ENCODE peak calls at places on chromosomes 4 and X, in five cellular contexts. One of them, this sample, is unnamed.

GRCh38 chrX:123873956-123874355 is 14.1 kb downstream of the XIAP start:
- DNase-seq in heart left ventricle: no peak
- DNase-seq in vagina: no peak
- DNase-seq in testis: no peak
- DNase-seq in upper lobe of left lung: no peak
- DNase-seq in this sample: peak; percentile 37

GRCh38 chrX:140360284-140360683 is 144.6 kb downstream of the SOX3 start:
- DNase-seq in heart left ventricle: no peak
- DNase-seq in vagina: no peak
- DNase-seq in testis: no peak
- DNase-seq in upper lobe of left lung: no peak
- DNase-seq in this sample: no peak

GRCh38 chr4:8155660-8156421 is 2.8 kb downstream of the ABLIM2 start:
- DNase-seq in heart left ventricle: no peak
- DNase-seq in vagina: no peak
- DNase-seq in testis: no peak
- DNase-seq in upper lobe of left lung: no peak
- DNase-seq in this sample: no peak

GRCh38 chrX:123962006-123962485 is 540 bp downstream of the STAG2 start:
- DNase-seq in heart left ventricle: no peak
- DNase-seq in vagina: no peak
- DNase-seq in testis: no peak
- DNase-seq in upper lobe of left lung: no peak
- DNase-seq in this sample: no peak

GRCh38 chrX:1536712-1537030 is 314 bp downstream of the P2RY8 start:
- DNase-seq in heart left ventricle: no peak
- DNase-seq in vagina: no peak
- DNase-seq in testis: no peak
- DNase-seq in upper lobe of left lung: no peak
- DNase-seq in this sample: no peak

GRCh38 chr4:122555216-122555615 is 65.7 kb downstream of the IL21 start:
- DNase-seq in heart left ventricle: no peak
- DNase-seq in vagina: no peak
- DNase-seq in testis: no peak
- DNase-seq in upper lobe of left lung: no peak
- DNase-seq in this sample: no peak

GRCh38 chrX:7941390-7942042 is 14.3 kb upstream of the PNPLA4 start:
- DNase-seq in heart left ventricle: no peak
- DNase-seq in vagina: no peak
- DNase-seq in testis: peak; percentile 16
- DNase-seq in upper lobe of left lung: no peak
- DNase-seq in this sample: peak; percentile 14

GRCh38 chr4:153209410-153209809 is 5.2 kb downstream of the TRIM2 start:
- DNase-seq in heart left ventricle: no peak
- DNase-seq in vagina: no peak
- DNase-seq in testis: no peak
- DNase-seq in upper lobe of left lung: peak; percentile 59
- DNase-seq in this sample: no peak

GRCh38 chr4:41432889-41433288 is 105.1 kb upstream of the LIMCH1 start:
- DNase-seq in heart left ventricle: no peak
- DNase-seq in vagina: no peak
- DNase-seq in testis: no peak
- DNase-seq in upper lobe of left lung: no peak
- DNase-seq in this sample: peak; percentile 42

GRCh38 chrX:25020391-25021131 is 4.8 kb upstream of the ARX start:
- DNase-seq in heart left ventricle: peak; percentile 17
- DNase-seq in vagina: no peak
- DNase-seq in testis: no peak
- DNase-seq in upper lobe of left lung: no peak
- DNase-seq in this sample: no peak

GRCh38 chr4:71752383-71753042 is 31.4 kb downstream of the GC start:
- DNase-seq in heart left ventricle: no peak
- DNase-seq in vagina: no peak
- DNase-seq in testis: no peak
- DNase-seq in upper lobe of left lung: no peak
- DNase-seq in this sample: no peak

GRCh38 chr4:122576261-122577188 is 44.3 kb downstream of the IL21 start:
- DNase-seq in heart left ventricle: no peak
- DNase-seq in vagina: no peak
- DNase-seq in testis: no peak
- DNase-seq in upper lobe of left lung: no peak
- DNase-seq in this sample: peak; percentile 48

GRCh38 chr4:19583827-19584569 is 667.7 kb upstream of the SLIT2 start:
- DNase-seq in heart left ventricle: peak; percentile 14
- DNase-seq in vagina: no peak
- DNase-seq in testis: no peak
- DNase-seq in upper lobe of left lung: no peak
- DNase-seq in this sample: no peak

GRCh38 chr4:143489116-143489515 is 24.4 kb upstream of the SMARCA5 start:
- DNase-seq in heart left ventricle: no peak
- DNase-seq in vagina: no peak
- DNase-seq in testis: no peak
- DNase-seq in upper lobe of left lung: no peak
- DNase-seq in this sample: no peak

GRCh38 chrX:80022363-80023031 is 7.9 kb downstream of the TBX22 start:
- DNase-seq in heart left ventricle: no peak
- DNase-seq in vagina: no peak
- DNase-seq in testis: no peak
- DNase-seq in upper lobe of left lung: no peak
- DNase-seq in this sample: no peak

GRCh38 chr4:169412046-169412445 is 141.3 kb upstream of the SH3RF1 start:
- DNase-seq in heart left ventricle: no peak
- DNase-seq in vagina: no peak
- DNase-seq in testis: no peak
- DNase-seq in upper lobe of left lung: no peak
- DNase-seq in this sample: no peak

GRCh38 chr4:46927201-46927600 is 18.2 kb upstream of the COX7B2 start:
- DNase-seq in heart left ventricle: no peak
- DNase-seq in vagina: no peak
- DNase-seq in testis: no peak
- DNase-seq in upper lobe of left lung: no peak
- DNase-seq in this sample: no peak

GRCh38 chrX:45760187-45760742 is 559.6 kb upstream of the DIPK2B start:
- DNase-seq in heart left ventricle: no peak
- DNase-seq in vagina: no peak
- DNase-seq in testis: no peak
- DNase-seq in upper lobe of left lung: no peak
- DNase-seq in this sample: no peak

GRCh38 chrX:49166914-49167739 is 4.6 kb downstream of the MAGIX start:
- DNase-seq in heart left ventricle: peak; percentile 91
- DNase-seq in vagina: no peak
- DNase-seq in testis: peak; percentile 38
- DNase-seq in upper lobe of left lung: peak; percentile 71
- DNase-seq in this sample: peak; percentile 58

GRCh38 chr4:184819786-184820185 is 6.0 kb downstream of the ACSL1 start:
- DNase-seq in heart left ventricle: no peak
- DNase-seq in vagina: no peak
- DNase-seq in testis: no peak
- DNase-seq in upper lobe of left lung: no peak
- DNase-seq in this sample: no peak

GRCh38 chr4:8209176-8209874 is 10.2 kb downstream of the SH3TC1 start:
- DNase-seq in heart left ventricle: no peak
- DNase-seq in vagina: no peak
- DNase-seq in testis: no peak
- DNase-seq in upper lobe of left lung: no peak
- DNase-seq in this sample: no peak

GRCh38 chr4:156113138-156113537 is 159.5 kb upstream of the CTSO start:
- DNase-seq in heart left ventricle: no peak
- DNase-seq in vagina: no peak
- DNase-seq in testis: no peak
- DNase-seq in upper lobe of left lung: no peak
- DNase-seq in this sample: no peak

GRCh38 chrX:87664381-87664780 is 146.8 kb downstream of the KLHL4 start:
- DNase-seq in heart left ventricle: no peak
- DNase-seq in vagina: no peak
- DNase-seq in testis: no peak
- DNase-seq in upper lobe of left lung: no peak
- DNase-seq in this sample: peak; percentile 64

GRCh38 chrX:118872102-118872566 is 48.5 kb downstream of the ZCCHC12 start:
- DNase-seq in heart left ventricle: no peak
- DNase-seq in vagina: no peak
- DNase-seq in testis: peak; percentile 22
- DNase-seq in upper lobe of left lung: peak; percentile 46
- DNase-seq in this sample: no peak

GRCh38 chr4:42710761-42711160 is 53.9 kb upstream of the ATP8A1 start:
- DNase-seq in heart left ventricle: no peak
- DNase-seq in vagina: no peak
- DNase-seq in testis: no peak
- DNase-seq in upper lobe of left lung: no peak
- DNase-seq in this sample: no peak

GRCh38 chr4:170068438-170069128 is 21.2 kb downstream of the AADAT start:
- DNase-seq in heart left ventricle: no peak
- DNase-seq in vagina: no peak
- DNase-seq in testis: no peak
- DNase-seq in upper lobe of left lung: no peak
- DNase-seq in this sample: no peak

GRCh38 chr4:188295899-188296298 is 156.7 kb downstream of the TRIML1 start:
- DNase-seq in heart left ventricle: no peak
- DNase-seq in vagina: no peak
- DNase-seq in testis: no peak
- DNase-seq in upper lobe of left lung: no peak
- DNase-seq in this sample: no peak

GRCh38 chr4:17492058-17492741 is 19.7 kb downstream of the QDPR start:
- DNase-seq in heart left ventricle: no peak
- DNase-seq in vagina: no peak
- DNase-seq in testis: no peak
- DNase-seq in upper lobe of left lung: no peak
- DNase-seq in this sample: no peak

GRCh38 chr4:1393866-1394265 is 12.4 kb downstream of the NKX1-1 start:
- DNase-seq in heart left ventricle: peak; percentile 14
- DNase-seq in vagina: no peak
- DNase-seq in testis: no peak
- DNase-seq in upper lobe of left lung: no peak
- DNase-seq in this sample: no peak

GRCh38 chr4:99219072-99219471 is at the start of gene ADH6:
- DNase-seq in heart left ventricle: no peak
- DNase-seq in vagina: no peak
- DNase-seq in testis: no peak
- DNase-seq in upper lobe of left lung: no peak
- DNase-seq in this sample: no peak
- H3K4me3 ChIP-seq in heart left ventricle: no peak within 1 kb of the TSS
- H3K4me3 ChIP-seq in vagina: no peak within 1 kb of the TSS
- H3K4me3 ChIP-seq in testis: no peak within 1 kb of the TSS
- H3K4me3 ChIP-seq in upper lobe of left lung: no peak within 1 kb of the TSS
- H3K4me3 ChIP-seq in this sample: no peak within 1 kb of the TSS

DNA sequence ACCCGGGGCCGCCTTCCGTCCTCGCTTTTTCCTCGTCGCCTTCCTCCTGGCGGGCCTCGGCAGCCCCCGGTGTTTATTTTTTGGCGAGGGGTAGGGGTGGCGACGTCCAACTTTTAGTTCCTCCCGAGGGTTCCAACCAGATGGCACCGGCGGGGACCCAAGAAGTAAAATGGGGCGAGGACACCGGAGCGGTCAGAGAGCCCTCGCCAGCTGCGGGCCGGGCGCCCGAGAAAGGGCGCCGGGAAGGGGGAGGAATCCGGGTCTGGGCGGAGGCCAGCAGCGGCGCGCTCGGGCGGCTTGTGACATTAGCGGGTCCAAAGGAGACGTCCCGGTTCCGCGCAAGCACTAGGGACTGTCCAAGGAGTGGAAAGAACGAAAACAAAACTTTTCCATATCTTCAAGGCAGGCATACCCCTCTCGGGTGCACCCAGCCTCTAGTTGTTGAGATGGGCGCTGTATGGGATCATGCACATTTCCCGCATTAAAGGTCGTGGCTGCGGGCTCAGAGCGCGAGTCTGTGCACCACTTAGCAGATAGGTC is 691 bp upstream of the USP46 start:
- DNase-seq in heart left ventricle: peak; percentile 85
- DNase-seq in vagina: no peak
- DNase-seq in testis: peak; percentile 66
- DNase-seq in upper lobe of left lung: peak; percentile 45
- DNase-seq in this sample: peak; percentile 39
- TF ChIP-seq POLR2A in heart left ventricle: no peak
- TF ChIP-seq POLR2A in vagina: no peak
- TF ChIP-seq POLR2A in testis: no peak
- TF ChIP-seq POLR2A in upper lobe of left lung: no peak
- TF ChIP-seq POLR2A in this sample: no peak

GRCh38 chrX:71107762-71108360 is 1.3 kb upstream of the CXorf65 start:
- DNase-seq in heart left ventricle: peak; percentile 34
- DNase-seq in vagina: no peak
- DNase-seq in testis: no peak
- DNase-seq in upper lobe of left lung: no peak
- DNase-seq in this sample: no peak

GRCh38 chrX:71103110-71103983 is 3.2 kb downstream of the CXorf65 start:
- DNase-seq in heart left ventricle: peak; percentile 28
- DNase-seq in vagina: no peak
- DNase-seq in testis: no peak
- DNase-seq in upper lobe of left lung: peak; percentile 37
- DNase-seq in this sample: no peak

GRCh38 chrX:71106427-71106826 is at the start of gene CXorf65:
- DNase-seq in heart left ventricle: no peak
- DNase-seq in vagina: no peak
- DNase-seq in testis: no peak
- DNase-seq in upper lobe of left lung: no peak
- DNase-seq in this sample: no peak

GRCh38 chrX:71105638-71106037 is 902 bp downstream of the CXorf65 start:
- DNase-seq in heart left ventricle: no peak
- DNase-seq in vagina: no peak
- DNase-seq in testis: no peak
- DNase-seq in upper lobe of left lung: no peak
- DNase-seq in this sample: no peak

DNA sequence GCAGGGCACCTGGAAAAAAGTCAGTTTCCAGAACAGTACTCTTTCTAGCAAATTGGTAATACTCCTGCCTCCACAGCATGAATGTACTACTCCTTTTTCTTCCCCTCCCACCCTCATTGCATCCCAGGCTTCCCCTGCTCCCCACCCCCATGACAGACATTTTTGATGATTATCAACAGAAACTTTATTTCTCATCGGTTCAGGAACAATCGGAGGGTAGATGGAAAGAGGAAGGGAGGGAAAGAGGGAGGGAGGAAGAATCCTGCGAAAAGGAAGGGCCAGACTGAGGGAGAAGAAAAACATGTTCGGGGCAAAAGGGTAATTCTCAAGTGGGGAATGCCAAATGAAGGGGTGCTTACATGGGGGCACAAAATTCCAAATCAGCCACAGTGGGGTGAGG is 705 bp upstream of the CXorf65 start:
- DNase-seq in heart left ventricle: no peak
- DNase-seq in vagina: no peak
- DNase-seq in testis: no peak
- DNase-seq in upper lobe of left lung: no peak
- DNase-seq in this sample: no peak
- H3K4me1 ChIP-seq in heart left ventricle: no peaks in the 10 kb centered on the region
- H3K4me1 ChIP-seq in vagina: peaks cover 12% of the 10 kb centered on the region
- H3K4me1 ChIP-seq in testis: peaks cover 10% of the 10 kb centered on the region
- H3K4me1 ChIP-seq in upper lobe of left lung: peaks cover 20% of the 10 kb centered on the region
- H3K4me1 ChIP-seq in this sample: no peaks in the 10 kb centered on the region

GRCh38 chr4:112817933-112818921 is 181.3 kb downstream of the LARP7 start:
- DNase-seq in heart left ventricle: peak; percentile 64
- DNase-seq in vagina: peak; percentile 93
- DNase-seq in testis: peak; percentile 85
- DNase-seq in upper lobe of left lung: peak; percentile 39
- DNase-seq in this sample: peak; percentile 27
- H3K4me3 ChIP-seq in heart left ventricle: peak overlapping the region; percentile 53
- H3K4me3 ChIP-seq in vagina: peak overlapping the region; percentile 44
- H3K4me3 ChIP-seq in testis: peak overlapping the region; percentile 47
- H3K4me3 ChIP-seq in upper lobe of left lung: peak overlapping the region; percentile 24
- H3K4me3 ChIP-seq in this sample: no peak overlapping the region

This sample was measured in endothelial cell of umbilical vein.